ENCODE peak calls at places on chromosomes 2 and 18, in six cellular contexts. A is NT2/D1, B is GM12878, R is K562, X is H1, M is HepG2. D is an unnamed sample.

GRCh38 chr2:11103984-11104793 is 51.1 kb upstream of the SLC66A3 start:
- DNase-seq in A (no peak), B (peak; percentile 83), R (no peak), X (no peak), M (no peak), D (no peak)

GRCh38 chr2:109196081-109196875 is 67.3 kb downstream of the SH3RF3 start:
- DNase-seq in A (no peak), B (no peak), R (no peak), X (no peak), M (no peak), D (no peak)

GRCh38 chr2:215486973-215487372 is 51.1 kb upstream of the FN1 start:
- DNase-seq in A (no peak), B (no peak), R (no peak), X (no peak), M (no peak), D (no peak)

GRCh38 chr2:22002066-22002465 is 878.3 kb downstream of the TDRD15 start:
- DNase-seq in A (no peak), B (no peak), R (no peak), X (no peak), M (no peak), D (no peak)

GRCh38 chr2:76197428-76197827 is 486.7 kb upstream of the GCFC2 start:
- DNase-seq in A (no peak), B (no peak), R (no peak), X (no peak), M (no peak), D (no peak)

GRCh38 chr18:61702007-61702406 is 190.8 kb downstream of the RNF152 start:
- DNase-seq in A (no peak), B (no peak), R (no peak), X (no peak), M (no peak), D (no peak)

GRCh38 chr2:233460726-233461431 is 105.7 kb downstream of the USP40 start:
- DNase-seq in A (no peak), B (no peak), R (no peak), X (no peak), M (peak; percentile 84), D (no peak)

GRCh38 chr2:11142330-11142729 is 12.9 kb upstream of the SLC66A3 start:
- DNase-seq in A (no peak), B (no peak), R (no peak), X (no peak), M (no peak), D (no peak)

GRCh38 chr2:1369905-1370304 is 43.4 kb upstream of the TPO start:
- DNase-seq in A (no peak), B (no peak), R (no peak), X (no peak), M (no peak), D (no peak)

GRCh38 chr2:128436498-128437180 is 118.0 kb upstream of the HS6ST1 start:
- DNase-seq in A (no peak), B (no peak), R (no peak), X (peak; percentile 30), M (no peak), D (no peak)

GRCh38 chr18:43651067-43651466 is 373.8 kb upstream of the SYT4 start:
- DNase-seq in A (no peak), B (no peak), R (no peak), X (no peak), M (no peak), D (no peak)

GRCh38 chr2:11680181-11680900 is 10.3 kb upstream of the NTSR2 start:
- DNase-seq in A (no peak), B (no peak), R (no peak), X (no peak), M (peak; percentile 54), D (no peak)

GRCh38 chr2:85737481-85737880 is 16.3 kb upstream of the ATOH8 start:
- DNase-seq in A (no peak), B (no peak), R (no peak), X (no peak), M (peak; percentile 63), D (no peak)

GRCh38 chr2:38217401-38218188 is 141.6 kb upstream of the CYP1B1 start:
- DNase-seq in A (no peak), B (no peak), R (no peak), X (no peak), M (no peak), D (no peak)

GRCh38 chr2:187581125-187581896 is 27.1 kb upstream of the TFPI start:
- DNase-seq in A (peak; percentile 33), B (no peak), R (peak; percentile 41), X (no peak), M (peak; percentile 59), D (peak; percentile 76)

GRCh38 chr18:31369478-31369877 is 7.1 kb upstream of the DSG4 start:
- DNase-seq in A (no peak), B (no peak), R (no peak), X (no peak), M (no peak), D (no peak)

GRCh38 chr2:218255441-218255840 is 5.4 kb upstream of the GPBAR1 start:
- DNase-seq in A (no peak), B (no peak), R (no peak), X (no peak), M (no peak), D (no peak)

GRCh38 chr2:197647961-197648690 is 27.3 kb downstream of the RFTN2 start:
- DNase-seq in A (no peak), B (no peak), R (no peak), X (no peak), M (no peak), D (no peak)

GRCh38 chr2:202376460-202377307 is 557 bp downstream of the BMPR2 start:
- DNase-seq in A (no peak), B (no peak), R (peak; percentile 21), X (peak; percentile 70), M (no peak), D (no peak)

GRCh38 chr2:27903649-27904544 is 13.4 kb downstream of the BABAM2 start:
- DNase-seq in A (no peak), B (no peak), R (no peak), X (no peak), M (no peak), D (peak; percentile 51)

GRCh38 chr2:99572798-99573197 is 83.0 kb upstream of the REV1 start:
- DNase-seq in A (no peak), B (no peak), R (no peak), X (no peak), M (no peak), D (no peak)

GRCh38 chr2:72144412-72144745 is 3.3 kb downstream of the CYP26B1 start:
- DNase-seq in A (no peak), B (no peak), R (no peak), X (no peak), M (no peak), D (no peak)

GRCh38 chr2:207256476-207257207 is 90.9 kb upstream of the KLF7 start:
- DNase-seq in A (no peak), B (no peak), R (no peak), X (no peak), M (no peak), D (no peak)

GRCh38 chr2:11310212-11310611 is 34.2 kb downstream of the ROCK2 start:
- DNase-seq in A (no peak), B (no peak), R (no peak), X (no peak), M (peak; percentile 14), D (no peak)

GRCh38 chr2:182300603-182301002 is 126.2 kb downstream of the PDE1A start:
- DNase-seq in A (no peak), B (no peak), R (no peak), X (no peak), M (no peak), D (no peak)

GRCh38 chr2:110104025-110104771 is 11.4 kb downstream of the MALL start:
- DNase-seq in A (no peak), B (no peak), R (no peak), X (peak; percentile 24), M (no peak), D (no peak)

GRCh38 chr2:171166328-171166983 is 5.8 kb upstream of the TLK1 start:
- DNase-seq in A (no peak), B (no peak), R (no peak), X (no peak), M (peak; percentile 91), D (no peak)

GRCh38 chr2:75155115-75155514 is 44.2 kb downstream of the TACR1 start:
- DNase-seq in A (no peak), B (no peak), R (no peak), X (no peak), M (no peak), D (no peak)

GRCh38 chr18:3499498-3499897 is 49.5 kb downstream of the TGIF1 start:
- DNase-seq in A (peak; percentile 25), B (no peak), R (no peak), X (peak; percentile 59), M (no peak), D (no peak)
- H3K4me3 ChIP-seq in A (peak overlapping the region; percentile 39), B (no peak overlapping the region), R (no peak overlapping the region), X (peak overlapping the region; percentile 41), M (no peak overlapping the region), D (no peak overlapping the region)

DNA sequence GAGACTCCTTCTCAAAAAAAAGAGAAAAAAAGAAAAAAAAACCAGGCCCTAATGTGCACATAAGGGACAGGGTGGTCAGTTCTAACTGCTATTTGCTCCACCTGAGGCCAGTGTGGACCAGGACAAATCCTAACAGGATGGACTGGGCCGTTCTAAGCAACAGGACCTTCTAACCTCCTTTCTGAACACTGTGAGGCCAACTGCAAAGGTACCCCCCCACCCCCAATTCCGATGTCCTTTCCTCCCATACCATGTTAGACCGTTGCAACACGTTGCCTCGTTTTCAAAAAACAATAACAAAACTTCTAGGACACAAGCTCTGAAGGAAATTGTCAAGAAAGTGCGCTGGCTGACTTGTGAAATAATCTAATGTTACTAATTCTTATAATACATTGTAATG is 1.2 kb downstream of the THAP4 start:
- DNase-seq in A (no peak), B (no peak), R (no peak), X (no peak), M (peak; percentile 28), D (no peak)
- TF ChIP-seq ZNF274 in A (no peak), B (no peak), R (no peak), X (no peak), M (no peak), D (no peak)

DNA sequence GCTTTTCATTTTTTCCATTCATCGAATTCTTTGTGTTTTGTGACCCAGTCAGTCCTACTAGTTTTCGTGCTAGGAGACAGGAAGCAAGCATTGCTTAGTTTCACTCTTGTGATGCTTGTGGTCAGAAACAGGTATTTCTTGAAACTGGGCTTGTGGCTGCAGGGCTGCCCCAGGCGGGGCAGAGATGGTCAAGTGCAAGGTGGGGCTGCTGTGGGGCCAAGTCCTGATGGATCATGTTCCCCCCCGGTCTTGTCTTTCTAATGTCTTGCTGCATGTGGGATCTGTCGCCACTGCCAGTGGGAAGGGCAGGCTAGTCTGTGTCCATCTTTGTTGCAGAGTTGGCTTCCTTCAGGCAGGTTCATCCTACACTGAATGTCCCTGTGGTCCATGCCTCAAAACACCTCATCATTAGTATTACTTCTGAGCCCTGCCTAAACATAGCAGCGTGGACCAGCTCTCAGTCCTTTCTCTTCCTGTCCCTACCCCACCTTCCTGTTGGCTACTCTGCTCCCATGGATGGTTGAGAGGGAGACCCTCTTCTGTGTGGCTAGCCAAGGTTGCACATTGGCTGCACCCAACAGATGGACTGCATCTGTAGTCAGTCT is 38.7 kb downstream of the INPP4A start:
- DNase-seq in A (no peak), B (peak; percentile 88), R (no peak), X (no peak), M (no peak), D (no peak)
- H3K4me3 ChIP-seq in A (no peak overlapping the region), B (no peak overlapping the region), R (no peak overlapping the region), X (no peak overlapping the region), M (no peak overlapping the region), D (no peak overlapping the region)

DNA sequence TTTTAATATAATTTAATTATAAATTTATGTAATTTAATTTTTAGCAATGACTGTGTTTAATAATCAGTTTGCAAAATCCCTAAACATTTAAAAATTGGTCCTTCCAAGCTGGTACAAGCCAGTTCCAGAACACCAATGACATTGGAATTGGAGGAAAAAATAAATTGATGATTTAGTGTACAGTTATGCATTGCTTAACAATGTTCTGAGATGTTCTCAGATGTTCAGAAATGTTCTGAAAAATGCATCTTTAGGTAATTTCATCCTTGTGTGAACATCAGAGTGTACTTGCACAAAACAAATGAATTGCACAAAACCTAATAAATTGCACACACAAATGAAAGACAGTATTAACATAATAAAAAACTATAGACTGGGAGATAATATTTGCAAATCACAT is 95.2 kb downstream of the TRIB2 start:
- DNase-seq in A (no peak), B (no peak), R (no peak), X (no peak), M (no peak), D (no peak)
- TF ChIP-seq ZNF274 in A (no peak), B (no peak), R (no peak), X (no peak), M (no peak), D (no peak)

D was measured in HCT116.